ENCODE peak calls at places on chromosome 2, in ten cellular contexts. L, P, M, H, U, W, Y, C, I and Q are unnamed samples. For H3K27me3, the result is how much of the 10 kb centered on the place peaks cover.

GRCh38 chr2:147782521-147782920 is 62.3 kb upstream of the ACVR2A start:
- DNase-seq in L (no peak), P (no peak), M (no peak), H (no peak), U (no peak), W (no peak), Y (peak), C (peak), I (no peak), Q (no peak)

GRCh38 chr2:63914311-63914710 is 72.6 kb downstream of the UGP2 start:
- DNase-seq in L (no peak), P (no peak), M (no peak), H (no peak), U (no peak), W (no peak), Y (no peak), C (no peak), I (no peak), Q (no peak)

GRCh38 chr2:7724336-7724735 is 807.1 kb downstream of the RNF144A start:
- DNase-seq in L (no peak), P (no peak), M (no peak), H (no peak), U (no peak), W (no peak), Y (no peak), C (no peak), I (no peak), Q (no peak)

GRCh38 chr2:239856620-239857285 is 168.4 kb downstream of the NDUFA10 start:
- DNase-seq in L (no peak), P (no peak), M (no peak), H (no peak), U (no peak), W (no peak), Y (no peak), C (no peak), I (no peak), Q (no peak)

GRCh38 chr2:240433973-240434727 is 1.3 kb upstream of the GPC1 start:
- DNase-seq in L (no peak), P (no peak), M (peak), H (peak), U (peak), W (peak), Y (peak), C (peak), I (peak), Q (peak)

GRCh38 chr2:56292966-56293365 is 109.2 kb downstream of the CCDC85A start:
- DNase-seq in L (no peak), P (no peak), M (no peak), H (no peak), U (no peak), W (no peak), Y (no peak), C (no peak), I (no peak), Q (no peak)

GRCh38 chr2:182379235-182379634 is 47.6 kb downstream of the PDE1A start:
- DNase-seq in L (no peak), P (no peak), M (no peak), H (peak), U (no peak), W (no peak), Y (peak), C (peak), I (no peak), Q (no peak)

GRCh38 chr2:218582085-218582484 is 13.4 kb downstream of the CNOT9 start:
- DNase-seq in L (no peak), P (no peak), M (no peak), H (no peak), U (no peak), W (no peak), Y (peak), C (peak), I (no peak), Q (no peak)

GRCh38 chr2:181218271-181218935 is 238.0 kb downstream of the UBE2E3 start:
- DNase-seq in L (no peak), P (no peak), M (no peak), H (no peak), U (no peak), W (no peak), Y (no peak), C (no peak), I (no peak), Q (no peak)

GRCh38 chr2:195408196-195408595 is 248.8 kb upstream of the SLC39A10 start:
- DNase-seq in L (no peak), P (no peak), M (no peak), H (no peak), U (no peak), W (no peak), Y (no peak), C (no peak), I (no peak), Q (no peak)

GRCh38 chr2:109404681-109405080 is 209.1 kb downstream of the SEPTIN10 start:
- DNase-seq in L (no peak), P (no peak), M (no peak), H (no peak), U (no peak), W (no peak), Y (no peak), C (no peak), I (no peak), Q (no peak)

GRCh38 chr2:237923507-237924163 is 43.2 kb upstream of the UBE2F start:
- DNase-seq in L (peak), P (no peak), M (peak), H (peak), U (peak), W (peak), Y (peak), C (peak), I (no peak), Q (peak)

GRCh38 chr2:104447831-104448434 is 406.0 kb upstream of the POU3F3 start:
- DNase-seq in L (no peak), P (no peak), M (no peak), H (no peak), U (no peak), W (no peak), Y (no peak), C (no peak), I (no peak), Q (no peak)

GRCh38 chr2:96792772-96793749 is 23.0 kb upstream of the CNNM3 start:
- DNase-seq in L (no peak), P (no peak), M (no peak), H (no peak), U (no peak), W (no peak), Y (no peak), C (no peak), I (no peak), Q (no peak)

GRCh38 chr2:99725810-99726209 is 236.0 kb upstream of the REV1 start:
- DNase-seq in L (no peak), P (no peak), M (no peak), H (no peak), U (no peak), W (no peak), Y (peak), C (peak), I (no peak), Q (no peak)

GRCh38 chr2:180291060-180291459 is 284.0 kb upstream of the CWC22 start:
- DNase-seq in L (no peak), P (no peak), M (no peak), H (no peak), U (no peak), W (no peak), Y (peak), C (peak), I (no peak), Q (no peak)

GRCh38 chr2:225103737-225104141 is 61.5 kb upstream of the DOCK10 start:
- DNase-seq in L (no peak), P (no peak), M (no peak), H (no peak), U (no peak), W (no peak), Y (peak), C (peak), I (no peak), Q (no peak)

GRCh38 chr2:239149501-239149900 is 251.3 kb downstream of the HDAC4 start:
- DNase-seq in L (no peak), P (no peak), M (no peak), H (no peak), U (no peak), W (no peak), Y (no peak), C (no peak), I (no peak), Q (no peak)

GRCh38 chr2:169712791-169713227 is 18.5 kb downstream of the PHOSPHO2 start:
- DNase-seq in L (no peak), P (no peak), M (peak), H (peak), U (no peak), W (no peak), Y (no peak), C (no peak), I (no peak), Q (no peak)

GRCh38 chr2:61900246-61900645 is 5.2 kb upstream of the COMMD1 start:
- DNase-seq in L (no peak), P (no peak), M (no peak), H (no peak), U (no peak), W (no peak), Y (peak), C (no peak), I (no peak), Q (no peak)

GRCh38 chr2:190283783-190284182 is 35.8 kb downstream of the HIBCH start:
- DNase-seq in L (no peak), P (no peak), M (no peak), H (no peak), U (no peak), W (no peak), Y (peak), C (peak), I (no peak), Q (peak)

GRCh38 chr2:18500333-18500732 is 60.1 kb downstream of the RDH14 start:
- DNase-seq in L (no peak), P (no peak), M (no peak), H (no peak), U (no peak), W (no peak), Y (peak), C (peak), I (no peak), Q (peak)

DNA sequence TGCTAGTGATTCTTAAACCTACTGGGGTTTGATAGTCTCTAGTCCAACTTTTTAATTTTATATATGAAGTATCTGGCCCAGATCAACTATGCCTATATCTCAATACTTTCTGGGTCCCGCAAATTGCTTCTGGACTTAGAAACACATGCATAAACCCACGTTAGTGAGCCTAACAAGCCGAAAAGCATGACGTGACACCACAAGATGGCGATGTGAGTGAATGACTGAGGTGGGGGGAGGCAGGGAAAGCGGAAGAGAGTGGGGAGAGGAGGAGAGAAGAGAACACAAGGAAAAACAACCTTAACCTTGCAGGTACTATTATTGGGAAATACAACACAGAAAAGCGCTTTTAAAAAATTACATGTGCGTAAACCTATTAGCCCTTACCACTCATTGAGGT is 13.8 kb downstream of the PDIA6 start:
- DNase-seq in L (no peak), P (no peak), M (no peak), H (no peak), U (no peak), W (no peak), Y (no peak), C (no peak), I (no peak), Q (no peak)
- TF ChIP-seq CTCF in L (no peak), P (no peak), M (no peak), H (no peak), U (no peak), W (no peak), Y (peak), C (peak), I (no peak), Q (no peak)

GRCh38 chr2:128301021-128301420 is 17.6 kb downstream of the HS6ST1 start:
- DNase-seq in L (no peak), P (no peak), M (no peak), H (no peak), U (no peak), W (no peak), Y (no peak), C (no peak), I (no peak), Q (no peak)

GRCh38 chr2:128302744-128303067 is 16.0 kb downstream of the HS6ST1 start:
- DNase-seq in L (no peak), P (no peak), M (no peak), H (no peak), U (no peak), W (no peak), Y (no peak), C (no peak), I (no peak), Q (no peak)

GRCh38 chr2:128300621-128301020 is 18.0 kb downstream of the HS6ST1 start:
- DNase-seq in L (no peak), P (no peak), M (no peak), H (no peak), U (no peak), W (no peak), Y (peak), C (no peak), I (no peak), Q (no peak)

GRCh38 chr2:128302011-128302743 is 16.5 kb downstream of the HS6ST1 start:
- DNase-seq in L (no peak), P (no peak), M (no peak), H (no peak), U (no peak), W (no peak), Y (no peak), C (no peak), I (no peak), Q (no peak)

DNA sequence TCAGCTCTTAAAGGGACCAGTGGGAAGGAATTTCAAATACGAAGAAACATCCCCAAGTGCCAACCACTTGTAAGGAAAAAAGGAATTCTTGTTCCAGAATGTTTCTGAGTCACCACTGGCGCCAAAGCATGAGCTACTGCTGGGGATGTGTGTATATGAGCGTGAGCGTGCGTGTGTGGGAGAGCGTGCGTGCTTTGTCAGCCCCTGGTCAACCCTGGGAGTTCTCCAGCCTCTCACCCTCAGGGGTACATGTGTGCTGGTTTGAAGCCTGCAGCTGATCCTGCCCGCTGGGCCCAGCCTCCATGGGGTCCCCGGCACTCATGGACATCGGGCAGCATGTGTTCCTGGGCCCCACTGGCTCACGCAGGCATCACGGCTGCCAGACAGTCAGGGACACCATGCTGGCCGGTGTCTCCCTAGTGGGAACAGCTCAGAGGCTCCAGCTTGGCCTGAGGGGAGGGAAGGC is 17.1 kb downstream of the HS6ST1 start:
- DNase-seq in L (no peak), P (no peak), M (no peak), H (no peak), U (peak), W (no peak), Y (peak), C (peak), I (peak), Q (peak)
- H3K27ac ChIP-seq in L (peak), P (no peak), M (peak), H (no peak), U (no peak), W (no peak), Y (peak), C (peak), I (peak), Q (peak)

GRCh38 chr2:105570326-105570725 is 171.5 kb upstream of the FHL2 start:
- DNase-seq in L (no peak), P (no peak), M (no peak), H (no peak), U (no peak), W (no peak), Y (no peak), C (no peak), I (no peak), Q (no peak)
- H3K27me3 ChIP-seq in L (under half), P (under half), M (under half), H (under half), U (under half), W (under half), Y (half or more), C (under half), I (under half), Q (under half)

DNA sequence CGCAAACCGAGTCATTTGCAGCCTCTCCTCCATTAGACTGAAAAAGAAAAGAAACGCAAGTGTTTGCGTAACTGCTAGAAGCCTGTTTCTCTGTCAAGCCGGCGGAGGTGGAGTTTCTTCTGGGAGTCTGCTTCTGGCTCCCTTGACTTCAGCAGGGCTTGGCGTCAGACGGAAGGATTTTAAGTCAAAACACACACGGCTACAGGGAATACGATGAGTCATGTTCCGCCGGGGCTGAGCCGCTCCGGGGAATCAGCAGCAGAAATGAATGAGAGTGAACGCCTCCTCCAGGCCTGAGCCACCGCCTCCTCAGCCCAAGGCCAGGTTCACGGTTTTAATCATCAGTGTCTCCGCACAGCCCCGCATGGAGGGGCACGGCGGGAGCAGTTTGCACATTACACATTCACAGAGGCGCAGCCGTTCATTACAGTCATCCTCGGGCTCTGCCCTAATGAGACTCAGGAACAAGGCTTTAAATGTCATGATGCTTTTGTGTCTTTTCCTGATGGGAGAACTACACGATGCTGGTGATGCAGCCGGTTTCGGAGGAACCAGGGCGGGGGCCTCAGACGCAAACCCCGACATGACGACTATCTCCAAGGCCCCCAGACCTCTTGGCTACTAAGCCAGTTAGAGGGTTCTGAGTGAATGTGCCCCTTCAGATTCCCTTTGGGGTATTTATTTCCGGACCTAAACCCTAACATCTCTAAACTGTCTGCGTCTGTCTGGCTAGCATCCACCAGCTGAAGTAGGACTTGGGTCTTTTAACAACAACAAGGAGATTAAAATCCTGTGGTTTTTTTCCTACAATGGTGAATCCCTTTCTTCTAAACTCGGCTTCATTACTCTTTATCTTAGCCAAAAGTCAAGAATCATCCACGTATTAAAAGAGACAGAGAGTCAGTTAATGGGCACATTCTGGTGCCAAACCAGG is 11.1 kb upstream of the SCG2 start:
- DNase-seq in L (peak), P (no peak), M (peak), H (peak), U (peak), W (no peak), Y (peak), C (peak), I (peak), Q (peak)
- TF ChIP-seq CTCF in L (no peak), P (no peak), M (no peak), H (no peak), U (no peak), W (no peak), Y (peak), C (no peak), I (no peak), Q (peak)

GRCh38 chr2:212538156-212539144 is at the start of gene ERBB4:
- DNase-seq in L (peak), P (no peak), M (no peak), H (peak), U (no peak), W (no peak), Y (no peak), C (no peak), I (no peak), Q (no peak)
- H3K27ac ChIP-seq in L (peak), P (no peak), M (no peak), H (no peak), U (no peak), W (no peak), Y (no peak), C (no peak), I (peak), Q (no peak)

GRCh38 chr2:176133366-176133765 is 3.9 kb downstream of the HOXD8 start:
- DNase-seq in L (no peak), P (no peak), M (no peak), H (no peak), U (peak), W (no peak), Y (no peak), C (no peak), I (no peak), Q (no peak)

GRCh38 chr2:176130917-176131616 is 1.6 kb downstream of the HOXD8 start:
- DNase-seq in L (no peak), P (no peak), M (no peak), H (no peak), U (no peak), W (no peak), Y (no peak), C (no peak), I (no peak), Q (no peak)

GRCh38 chr2:176131617-176132396 is 2.3 kb downstream of the HOXD8 start:
- DNase-seq in L (no peak), P (no peak), M (no peak), H (no peak), U (no peak), W (no peak), Y (no peak), C (no peak), I (no peak), Q (no peak)

GRCh38 chr2:176134045-176134444 is 4.5 kb downstream of the HOXD8 start:
- DNase-seq in L (no peak), P (no peak), M (no peak), H (no peak), U (no peak), W (no peak), Y (no peak), C (no peak), I (no peak), Q (no peak)

DNA sequence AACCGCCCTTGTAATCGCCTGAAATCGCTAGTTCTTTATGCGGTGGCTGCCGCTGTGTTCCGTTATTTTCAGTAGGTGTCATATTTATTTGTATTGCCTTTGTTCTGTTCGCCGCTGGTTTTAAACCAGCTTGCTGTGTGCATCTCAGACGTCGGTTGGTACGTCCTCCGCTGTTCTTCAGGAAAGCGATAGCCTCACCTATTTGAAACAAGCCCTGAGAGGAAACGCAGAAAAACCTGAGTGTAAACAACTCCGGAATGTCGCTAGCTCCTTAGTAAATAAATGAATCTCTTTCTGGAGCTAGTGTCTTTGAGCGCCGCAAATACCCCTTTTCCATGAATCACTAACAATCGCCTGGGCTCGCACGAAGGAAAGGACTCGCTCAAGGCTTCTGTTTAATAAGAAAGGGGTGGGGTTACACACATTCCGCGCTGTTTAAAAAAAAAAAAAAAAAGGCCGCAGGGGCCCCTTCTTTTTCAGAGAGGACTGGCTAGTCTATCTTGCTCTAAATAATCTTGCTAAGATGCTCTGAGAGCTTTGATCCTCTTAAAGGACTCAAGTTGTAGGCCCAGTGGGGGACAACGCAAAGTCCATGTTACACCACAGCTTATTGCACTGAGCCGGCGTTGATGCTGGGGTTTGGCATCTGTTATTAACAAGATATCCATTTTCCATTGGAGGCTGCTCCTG is 3.0 kb downstream of the HOXD8 start:
- DNase-seq in L (no peak), P (no peak), M (no peak), H (no peak), U (no peak), W (no peak), Y (peak), C (peak), I (no peak), Q (no peak)
- H3K27me3 ChIP-seq in L (half or more), P (under half), M (half or more), H (half or more), U (under half), W (half or more), Y (half or more), C (half or more), I (under half), Q (half or more)